ENCODE peak calls at places on chromosomes 2 and 18, in ten cellular contexts. G, J, W, T, B, I, S, Z, O and D are unnamed samples.

GRCh38 chr2:64675860-64676259 is 22.1 kb upstream of the SERTAD2 start:
- DNase-seq in J (no peak), S (no peak), W (peak; percentile 80), G (no peak), Z (no peak), T (no peak), B (peak; percentile 30), I (no peak), O (peak; percentile 77), D (no peak)

GRCh38 chr2:19116918-19117317 is 241.5 kb downstream of the OSR1 start:
- DNase-seq in W (no peak), Z (no peak), B (no peak), I (no peak), O (no peak), T (no peak), J (no peak), S (no peak), G (no peak), D (no peak)

GRCh38 chr2:175903384-175903936 is 98.6 kb downstream of the LNPK start:
- DNase-seq in W (no peak), Z (no peak), T (no peak), O (no peak), S (no peak), I (no peak), J (no peak), G (no peak), B (no peak), D (no peak)

GRCh38 chr2:98897746-98898145 is 38.3 kb downstream of the CRACDL start:
- DNase-seq in Z (no peak), G (no peak), O (no peak), S (no peak), J (no peak), I (peak; percentile 2), W (no peak), T (no peak), B (no peak), D (no peak)

GRCh38 chr2:155815851-155816250 is 516.7 kb downstream of the NR4A2 start:
- DNase-seq in G (peak; percentile 75), B (peak; percentile 55), J (no peak), T (no peak), I (no peak), O (peak; percentile 7), Z (no peak), S (no peak), W (peak; percentile 22), D (no peak)

GRCh38 chr2:84766791-84767190 is 114.1 kb downstream of the TRABD2A start:
- DNase-seq in B (no peak), T (no peak), S (no peak), I (no peak), G (no peak), O (no peak), Z (no peak), J (no peak), W (no peak), D (no peak)

GRCh38 chr2:151904807-151905206 is 76.6 kb upstream of the ARL5A start:
- DNase-seq in O (no peak), T (no peak), G (no peak), Z (no peak), S (no peak), I (no peak), W (no peak), J (no peak), B (no peak), D (no peak)

GRCh38 chr18:39434223-39434622 is 1868.6 kb upstream of the CELF4 start:
- DNase-seq in J (no peak), Z (no peak), I (no peak), B (no peak), W (no peak), S (peak; percentile 43), G (no peak), O (no peak), T (no peak), D (no peak)

GRCh38 chr2:47309472-47309951 is 93.4 kb upstream of the MSH2 start:
- DNase-seq in T (no peak), W (no peak), I (peak; percentile 78), B (no peak), O (no peak), G (no peak), Z (no peak), S (no peak), J (no peak), D (no peak)

GRCh38 chr2:38591152-38591551 is 11.6 kb downstream of the HNRNPLL start:
- DNase-seq in J (no peak), T (no peak), Z (no peak), S (no peak), O (no peak), B (no peak), G (no peak), I (no peak), W (no peak), D (no peak)

DNA sequence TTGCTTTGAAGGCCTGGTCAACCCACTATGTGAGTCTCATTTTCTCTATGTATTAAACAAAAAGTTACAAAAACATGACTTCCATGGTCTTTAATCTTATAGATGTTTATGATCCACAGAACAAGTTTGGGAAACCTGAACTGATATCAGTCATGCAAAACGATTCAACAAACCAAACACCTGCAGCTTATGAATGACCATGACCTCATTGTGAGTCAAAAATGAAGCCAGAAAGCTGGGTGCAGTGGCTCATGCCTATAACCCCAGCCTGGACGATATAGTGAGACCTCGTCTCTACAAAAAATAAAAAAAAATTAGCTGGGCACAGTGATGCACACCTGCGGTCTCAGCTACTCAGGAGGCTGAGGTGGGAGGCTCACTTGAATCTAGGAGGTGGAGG is 270.4 kb upstream of the CCDC68 start:
- DNase-seq in W (no peak), G (no peak), B (no peak), Z (no peak), T (no peak), J (no peak), S (no peak), I (no peak), O (no peak), D (no peak)
- H3K36me3 ChIP-seq in W (peaks cover 1% of the 10 kb centered on the region), G (peaks cover 18% of the 10 kb centered on the region), B (no peaks in the 10 kb centered on the region), Z (peaks cover 10% of the 10 kb centered on the region), T (no peaks in the 10 kb centered on the region), J (peaks cover 54% of the 10 kb centered on the region), S (peaks cover 21% of the 10 kb centered on the region), I (peaks cover 5% of the 10 kb centered on the region), O (no peaks in the 10 kb centered on the region), D (peaks cover 33% of the 10 kb centered on the region)

DNA sequence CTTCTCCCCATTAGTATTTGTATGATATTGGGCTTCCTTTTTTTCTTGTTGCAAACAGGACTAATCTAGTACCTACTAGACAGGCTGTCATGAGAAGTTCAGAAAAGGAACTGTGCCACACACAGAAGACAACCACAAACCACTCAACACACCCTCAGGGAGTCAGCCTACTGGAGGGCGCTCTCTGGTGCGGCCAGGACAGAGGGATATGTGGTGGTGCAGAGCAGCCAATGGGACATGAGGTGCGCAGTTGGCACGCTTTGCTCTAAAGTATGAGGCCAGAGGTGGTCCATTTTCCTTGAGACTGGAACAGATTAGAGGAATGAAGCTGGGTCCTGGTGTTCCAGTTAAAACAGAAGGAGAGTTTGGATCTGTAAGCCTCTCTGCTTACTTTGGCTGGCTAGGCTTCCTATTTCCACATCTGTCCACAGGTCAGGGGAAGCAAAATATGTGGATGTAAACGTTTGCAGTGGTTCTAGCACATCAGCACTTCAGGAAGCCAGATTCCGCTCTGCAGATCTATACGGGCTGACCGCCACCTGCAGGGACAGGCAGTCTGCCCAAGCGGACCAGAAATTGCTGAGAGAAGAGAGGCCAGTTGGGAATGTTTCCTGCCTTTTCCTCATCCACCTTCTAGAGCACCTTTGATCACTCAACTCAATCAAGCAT is 114.1 kb downstream of the GFPT1 start:
- DNase-seq in O (no peak), J (no peak), Z (no peak), B (peak; percentile 20), I (no peak), G (peak; percentile 39), W (no peak), S (peak; percentile 76), T (no peak), D (no peak)
- TF ChIP-seq CTCF in O (no peak), J (no peak), Z (no peak), B (peak; percentile 13), I (no peak), G (peak; percentile 22), W (no peak), S (peak; percentile 19), T (no peak), D (no peak)

GRCh38 chr2:74205586-74205985 is 7.2 kb downstream of the MTHFD2 start:
- DNase-seq in J (no peak), W (peak; percentile 50), Z (no peak), O (no peak), G (no peak), I (peak; percentile 83), T (no peak), B (peak; percentile 27), S (no peak), D (no peak)
- H3K36me3 ChIP-seq in J (peaks cover 31% of the 10 kb centered on the region), W (peaks cover 37% of the 10 kb centered on the region), Z (peaks cover 4% of the 10 kb centered on the region), O (peaks cover 19% of the 10 kb centered on the region), G (peaks cover 77% of the 10 kb centered on the region), I (peaks cover 25% of the 10 kb centered on the region), T (no peaks in the 10 kb centered on the region), B (no peaks in the 10 kb centered on the region), S (peaks cover 10% of the 10 kb centered on the region), D (peaks cover 14% of the 10 kb centered on the region)

GRCh38 chr2:118268268-118268667 is 180.0 kb downstream of the INSIG2 start:
- DNase-seq in G (no peak), W (no peak), S (no peak), T (no peak), Z (no peak), O (no peak), B (no peak), J (no peak), I (no peak), D (no peak)

GRCh38 chr2:118266086-118266485 is 177.8 kb downstream of the INSIG2 start:
- DNase-seq in T (no peak), Z (no peak), J (no peak), G (no peak), W (no peak), O (no peak), S (no peak), I (no peak), B (no peak), D (no peak)

GRCh38 chr2:118272391-118272790 is 184.1 kb downstream of the INSIG2 start:
- DNase-seq in S (no peak), W (no peak), T (no peak), G (no peak), J (no peak), O (no peak), B (no peak), Z (no peak), I (no peak), D (no peak)

GRCh38 chr2:118264591-118264990 is 176.3 kb downstream of the INSIG2 start:
- DNase-seq in G (no peak), S (no peak), O (no peak), T (no peak), B (no peak), W (no peak), Z (no peak), I (no peak), J (no peak), D (no peak)

DNA sequence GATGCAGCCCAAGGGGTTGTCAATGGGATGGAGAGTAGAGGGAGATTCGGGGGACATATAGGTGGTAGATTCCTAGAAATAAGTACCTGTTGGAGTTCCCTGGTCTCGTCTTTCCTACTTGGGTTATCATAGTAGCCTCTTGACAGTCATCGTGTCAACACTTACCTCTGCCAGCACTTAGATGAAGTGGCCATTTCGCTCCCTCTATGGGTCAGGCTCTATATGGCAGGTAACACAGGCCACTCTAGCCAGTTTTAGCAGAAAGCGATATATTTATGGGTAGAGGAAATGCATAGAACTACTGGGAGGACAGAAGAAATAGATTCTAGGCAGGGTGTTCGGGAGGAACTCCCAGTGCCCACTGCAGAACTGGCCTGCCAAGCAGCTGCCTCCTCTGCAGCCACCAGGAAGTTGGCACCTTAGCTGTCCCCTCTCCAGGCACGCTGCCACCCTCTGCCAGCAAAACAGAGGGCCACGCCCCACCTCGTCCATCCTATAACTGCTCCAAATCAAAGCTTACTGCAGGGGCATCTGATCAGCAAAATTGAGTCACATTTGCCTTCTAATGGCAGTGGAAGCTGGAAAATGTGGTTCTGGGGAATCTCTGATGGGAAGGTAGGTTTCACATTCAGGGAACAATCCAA is 181.3 kb downstream of the INSIG2 start:
- DNase-seq in Z (no peak), J (no peak), G (peak; percentile 55), T (no peak), O (no peak), W (no peak), S (no peak), I (no peak), B (no peak), D (no peak)
- TF ChIP-seq CTCF in Z (no peak), J (no peak), G (peak; percentile 51), T (no peak), O (no peak), W (peak; percentile 31), S (no peak), I (no peak), B (no peak), D (peak; percentile 60)